ENCODE peak calls at places on chromosomes 3 and 15, in four cellular contexts. T, N, G and U are unnamed samples.

GRCh38 chr3:172251211-172251610 is 197.0 kb downstream of the GHSR start:
- DNase-seq in T (no peak), N (no peak), G (no peak), U (no peak)

GRCh38 chr15:88918738-88919137 is 5.6 kb upstream of the MFGE8 start:
- DNase-seq in T (no peak), N (peak), G (peak), U (no peak)

GRCh38 chr15:89198934-89199333 is 22.4 kb downstream of the RLBP1 start:
- DNase-seq in T (no peak), N (no peak), G (peak), U (no peak)

GRCh38 chr15:20106026-20106425 is 435.6 kb downstream of the GOLGA6L6 start:
- DNase-seq in T (peak), N (no peak), G (peak), U (no peak)

GRCh38 chr15:39596358-39597051 is 15.6 kb downstream of the THBS1 start:
- DNase-seq in T (no peak), N (peak), G (no peak), U (no peak)

GRCh38 chr3:111904376-111905241 is 45.5 kb downstream of the PHLDB2 start:
- DNase-seq in T (no peak), N (peak), G (no peak), U (no peak)

GRCh38 chr15:40873625-40874561 is at the start of gene RHOV:
- DNase-seq in T (peak), N (peak), G (peak), U (peak)

GRCh38 chr15:70792171-70792573 is 28.8 kb upstream of the UACA start:
- DNase-seq in T (no peak), N (peak), G (no peak), U (no peak)

GRCh38 chr15:31280831-31281216 is 45.8 kb upstream of the KLF13 start:
- DNase-seq in T (no peak), N (no peak), G (no peak), U (no peak)

GRCh38 chr3:49276475-49277356 is at the start of gene C3orf62:
- DNase-seq in T (peak), N (peak), G (peak), U (no peak)

GRCh38 chr15:30925686-30926085 is 22.0 kb downstream of the FAN1 start:
- DNase-seq in T (no peak), N (no peak), G (no peak), U (no peak)

GRCh38 chr15:27398631-27399030 is 427.6 kb downstream of the GABRG3 start:
- DNase-seq in T (no peak), N (no peak), G (no peak), U (no peak)

GRCh38 chr3:176147251-176147650 is 1050.0 kb downstream of the TBL1XR1 start:
- DNase-seq in T (no peak), N (no peak), G (no peak), U (no peak)

GRCh38 chr3:112320698-112321097 is 12.3 kb upstream of the CD200 start:
- DNase-seq in T (no peak), N (no peak), G (no peak), U (no peak)

GRCh38 chr3:123147754-123148535 is 53.8 kb upstream of the SEC22A start:
- DNase-seq in T (no peak), N (no peak), G (no peak), U (peak)

GRCh38 chr3:126439346-126439967 is 36.2 kb downstream of the ZXDC start:
- DNase-seq in T (no peak), N (no peak), G (no peak), U (no peak)

GRCh38 chr3:168722091-168722490 is 626.4 kb upstream of the GOLIM4 start:
- DNase-seq in T (no peak), N (no peak), G (no peak), U (no peak)

GRCh38 chr3:14537590-14538450 is 2.3 kb downstream of the GRIP2 start:
- DNase-seq in T (no peak), N (no peak), G (peak), U (peak)

GRCh38 chr3:81643721-81644120 is 117.7 kb downstream of the GBE1 start:
- DNase-seq in T (no peak), N (peak), G (no peak), U (peak)

GRCh38 chr3:132352556-132353143 is 35.4 kb downstream of the ACP3 start:
- DNase-seq in T (no peak), N (peak), G (peak), U (peak)

GRCh38 chr3:118977118-118977517 is 57.5 kb downstream of the IGSF11 start:
- DNase-seq in T (no peak), N (no peak), G (no peak), U (no peak)

GRCh38 chr15:40293905-40294895 is 11.3 kb upstream of the ANKRD63 start:
- DNase-seq in T (no peak), N (no peak), G (no peak), U (no peak)

GRCh38 chr3:96813820-96814580 is 394 bp upstream of the EPHA6 start:
- DNase-seq in T (peak), N (peak), G (peak), U (peak)

GRCh38 chr3:109018828-109019227 is 65.1 kb upstream of the GUCA1C start:
- DNase-seq in T (no peak), N (no peak), G (no peak), U (peak)

GRCh38 chr15:84816694-84817460 is at the start of gene ALPK3:
- DNase-seq in T (no peak), N (peak), G (peak), U (peak)

GRCh38 chr15:60966316-60966715 is 262.8 kb downstream of the RORA start:
- DNase-seq in T (no peak), N (no peak), G (no peak), U (no peak)

GRCh38 chr3:186264608-186265400 is 97.2 kb downstream of the DGKG start:
- DNase-seq in T (no peak), N (no peak), G (no peak), U (no peak)

GRCh38 chr3:50122071-50122470 is 33.1 kb upstream of the SEMA3F start:
- DNase-seq in T (no peak), N (no peak), G (no peak), U (peak)

GRCh38 chr3:69201658-69202057 is 79.3 kb upstream of the LMOD3 start:
- DNase-seq in T (no peak), N (no peak), G (no peak), U (no peak)

GRCh38 chr3:195566797-195567196 is 16.9 kb downstream of the APOD start:
- DNase-seq in T (no peak), N (no peak), G (no peak), U (no peak)

GRCh38 chr3:62229908-62230307 is 143.4 kb downstream of the FEZF2 start:
- DNase-seq in T (no peak), N (peak), G (no peak), U (no peak)
- TF ChIP-seq CTCF in T (no peak), N (peak), G (peak), U (peak)

DNA sequence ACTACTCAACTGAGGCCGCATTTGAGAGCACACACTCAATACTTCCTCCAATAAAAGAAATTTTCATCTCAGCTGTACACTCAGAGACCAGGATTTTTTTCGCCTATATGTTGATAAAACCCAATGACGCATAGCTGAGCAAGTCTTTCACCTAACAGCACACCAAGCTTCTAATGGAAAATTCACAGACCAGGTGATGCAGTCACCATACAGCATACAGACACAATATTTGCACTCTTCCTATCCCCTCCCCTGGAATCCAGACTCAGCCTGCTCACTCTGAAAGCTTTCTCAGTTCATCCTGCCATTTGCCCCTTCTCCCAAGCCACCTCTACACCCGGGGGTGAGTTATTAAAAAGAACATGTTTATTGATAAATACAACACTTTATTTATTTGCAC is 1.7 kb downstream of the TBC1D5 start:
- DNase-seq in T (no peak), N (peak), G (no peak), U (no peak)
- H3K4me3 ChIP-seq in T (peak), N (peak), G (peak), U (peak)

DNA sequence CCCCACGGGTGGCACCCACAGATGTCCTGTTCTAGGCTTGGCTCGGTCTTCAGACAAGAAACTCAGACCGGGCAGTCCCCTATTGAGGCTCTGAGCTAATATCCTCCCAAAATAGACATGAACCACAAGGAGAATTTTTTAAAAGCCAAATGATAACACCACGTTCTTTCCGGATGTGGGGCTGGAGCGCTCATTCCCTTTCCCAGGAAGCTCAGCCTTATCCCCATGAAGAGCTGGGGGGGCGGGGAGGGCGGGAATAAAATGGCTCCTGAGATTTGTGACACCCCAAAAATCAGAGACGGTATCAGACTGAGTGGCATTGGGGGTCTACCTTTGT is 1.1 kb downstream of the SLC6A1 start:
- DNase-seq in T (no peak), N (peak), G (no peak), U (no peak)
- H3K27ac ChIP-seq in T (no peak), N (no peak), G (no peak), U (no peak)

GRCh38 chr3:11810276-11810675 is 36.4 kb downstream of the TAMM41 start:
- DNase-seq in T (no peak), N (peak), G (no peak), U (no peak)
- TF ChIP-seq CTCF in T (no peak), N (no peak), G (no peak), U (no peak)